ENCODE peak calls at places on chromosomes 3 and 15, in five cellular contexts. One of them, this sample, is unnamed.

GRCh38 chr3:9862391-9863235 is 17.4 kb downstream of the CIDEC start:
- DNase-seq in SK-N-SH: peak
- DNase-seq in HepG2: peak
- DNase-seq in GM12878: no peak
- DNase-seq in K562: peak
- DNase-seq in this sample: no peak

GRCh38 chr15:66287461-66288055 is 5.8 kb upstream of the DIS3L start:
- DNase-seq in HepG2: no peak
- DNase-seq in SK-N-SH: peak
- DNase-seq in GM12878: no peak
- DNase-seq in K562: peak
- DNase-seq in this sample: no peak

GRCh38 chr15:60518511-60518910 is 39.6 kb upstream of the ICE2 start:
- DNase-seq in K562: no peak
- DNase-seq in HepG2: no peak
- DNase-seq in GM12878: no peak
- DNase-seq in SK-N-SH: no peak
- DNase-seq in this sample: no peak

GRCh38 chr15:92617197-92618037 is 38.2 kb downstream of the FAM174B start:
- DNase-seq in HepG2: peak
- DNase-seq in K562: peak
- DNase-seq in GM12878: no peak
- DNase-seq in SK-N-SH: peak
- DNase-seq in this sample: no peak

GRCh38 chr3:118628704-118629341 is 405.8 kb downstream of the IGSF11 start:
- DNase-seq in SK-N-SH: peak
- DNase-seq in K562: peak
- DNase-seq in GM12878: peak
- DNase-seq in HepG2: peak
- DNase-seq in this sample: peak

GRCh38 chr15:61025283-61025682 is 203.8 kb downstream of the RORA start:
- DNase-seq in GM12878: no peak
- DNase-seq in K562: no peak
- DNase-seq in HepG2: no peak
- DNase-seq in SK-N-SH: no peak
- DNase-seq in this sample: no peak

GRCh38 chr3:193214445-193214844 is 26.6 kb upstream of the PLAAT1 start:
- DNase-seq in HepG2: no peak
- DNase-seq in SK-N-SH: no peak
- DNase-seq in K562: no peak
- DNase-seq in GM12878: no peak
- DNase-seq in this sample: no peak

GRCh38 chr3:184168363-184169120 is 6.1 kb upstream of the AP2M1 start:
- DNase-seq in SK-N-SH: no peak
- DNase-seq in K562: no peak
- DNase-seq in GM12878: no peak
- DNase-seq in HepG2: no peak
- DNase-seq in this sample: no peak

GRCh38 chr15:39834256-39834655 is 51.6 kb upstream of the FSIP1 start:
- DNase-seq in GM12878: no peak
- DNase-seq in HepG2: no peak
- DNase-seq in SK-N-SH: no peak
- DNase-seq in K562: no peak
- DNase-seq in this sample: no peak

GRCh38 chr3:195372220-195372619 is 70.6 kb downstream of the ACAP2 start:
- DNase-seq in HepG2: no peak
- DNase-seq in GM12878: no peak
- DNase-seq in K562: no peak
- DNase-seq in SK-N-SH: no peak
- DNase-seq in this sample: no peak

GRCh38 chr15:38652998-38653397 is 88.4 kb upstream of the RASGRP1 start:
- DNase-seq in SK-N-SH: no peak
- DNase-seq in GM12878: no peak
- DNase-seq in HepG2: no peak
- DNase-seq in K562: no peak
- DNase-seq in this sample: no peak

GRCh38 chr15:83046558-83047127 is 20.4 kb downstream of the BTBD1 start:
- DNase-seq in HepG2: no peak
- DNase-seq in SK-N-SH: no peak
- DNase-seq in K562: no peak
- DNase-seq in GM12878: no peak
- DNase-seq in this sample: no peak

GRCh38 chr3:31671976-31672375 is 139.3 kb downstream of the STT3B start:
- DNase-seq in GM12878: no peak
- DNase-seq in SK-N-SH: no peak
- DNase-seq in HepG2: no peak
- DNase-seq in K562: no peak
- DNase-seq in this sample: no peak

GRCh38 chr3:141408596-141408995 is 40.3 kb downstream of the ZBTB38 start:
- DNase-seq in SK-N-SH: no peak
- DNase-seq in K562: no peak
- DNase-seq in GM12878: no peak
- DNase-seq in HepG2: no peak
- DNase-seq in this sample: no peak

GRCh38 chr3:5112043-5112442 is 10.0 kb upstream of the ARL8B start:
- DNase-seq in K562: no peak
- DNase-seq in HepG2: no peak
- DNase-seq in SK-N-SH: no peak
- DNase-seq in GM12878: no peak
- DNase-seq in this sample: no peak

GRCh38 chr15:52255935-52256334 is 39.7 kb downstream of the MYO5C start:
- DNase-seq in HepG2: no peak
- DNase-seq in SK-N-SH: no peak
- DNase-seq in GM12878: no peak
- DNase-seq in K562: no peak
- DNase-seq in this sample: no peak

GRCh38 chr3:12948891-12949711 is 107.7 kb upstream of the RPL32 start:
- DNase-seq in GM12878: no peak
- DNase-seq in HepG2: no peak
- DNase-seq in K562: peak
- DNase-seq in SK-N-SH: no peak
- DNase-seq in this sample: peak

GRCh38 chr15:76345880-76346665 is 9.5 kb downstream of the ISL2 start:
- DNase-seq in K562: no peak
- DNase-seq in HepG2: peak
- DNase-seq in SK-N-SH: no peak
- DNase-seq in GM12878: no peak
- DNase-seq in this sample: no peak

GRCh38 chr15:71443538-71443937 is 328.3 kb downstream of the THSD4 start:
- DNase-seq in HepG2: peak
- DNase-seq in K562: peak
- DNase-seq in GM12878: no peak
- DNase-seq in SK-N-SH: peak
- DNase-seq in this sample: no peak

GRCh38 chr3:115062412-115062956 is 84.6 kb downstream of the ZBTB20 start:
- DNase-seq in HepG2: no peak
- DNase-seq in GM12878: no peak
- DNase-seq in SK-N-SH: no peak
- DNase-seq in K562: no peak
- DNase-seq in this sample: no peak

GRCh38 chr3:88334187-88334868 is 184.6 kb downstream of the C3orf38 start:
- DNase-seq in SK-N-SH: no peak
- DNase-seq in GM12878: no peak
- DNase-seq in HepG2: no peak
- DNase-seq in K562: no peak
- DNase-seq in this sample: no peak

GRCh38 chr15:31254431-31255175 is 72.0 kb upstream of the KLF13 start:
- DNase-seq in K562: no peak
- DNase-seq in HepG2: no peak
- DNase-seq in GM12878: no peak
- DNase-seq in SK-N-SH: no peak
- DNase-seq in this sample: no peak

GRCh38 chr3:68033850-68034249 is 379.4 kb upstream of the SUCLG2 start:
- DNase-seq in K562: no peak
- DNase-seq in HepG2: no peak
- DNase-seq in SK-N-SH: no peak
- DNase-seq in GM12878: no peak
- DNase-seq in this sample: no peak

GRCh38 chr3:11328196-11328945 is 56.2 kb downstream of the ATG7 start:
- DNase-seq in GM12878: no peak
- DNase-seq in SK-N-SH: no peak
- DNase-seq in HepG2: no peak
- DNase-seq in K562: no peak
- DNase-seq in this sample: no peak

GRCh38 chr3:8554725-8555621 is 53.4 kb downstream of the LMCD1 start:
- DNase-seq in GM12878: no peak
- DNase-seq in K562: no peak
- DNase-seq in HepG2: no peak
- DNase-seq in SK-N-SH: peak
- DNase-seq in this sample: no peak

GRCh38 chr3:185713015-185713414 is 111.8 kb downstream of the IGF2BP2 start:
- DNase-seq in GM12878: no peak
- DNase-seq in K562: no peak
- DNase-seq in HepG2: peak
- DNase-seq in SK-N-SH: no peak
- DNase-seq in this sample: no peak

GRCh38 chr3:141049681-141050080 is 1.5 kb upstream of the SPSB4 start:
- DNase-seq in HepG2: no peak
- DNase-seq in GM12878: no peak
- DNase-seq in SK-N-SH: peak
- DNase-seq in K562: peak
- DNase-seq in this sample: no peak

GRCh38 chr3:71117572-71118247 is 465.8 kb downstream of the FOXP1 start:
- DNase-seq in K562: no peak
- DNase-seq in GM12878: no peak
- DNase-seq in SK-N-SH: no peak
- DNase-seq in HepG2: no peak
- DNase-seq in this sample: no peak

GRCh38 chr3:87082806-87083440 is 92.0 kb upstream of the VGLL3 start:
- DNase-seq in SK-N-SH: peak
- DNase-seq in K562: peak
- DNase-seq in HepG2: peak
- DNase-seq in GM12878: no peak
- DNase-seq in this sample: peak

GRCh38 chr3:51896607-51897305 is 6.4 kb downstream of the IQCF1 start:
- DNase-seq in HepG2: no peak
- DNase-seq in SK-N-SH: no peak
- DNase-seq in K562: no peak
- DNase-seq in GM12878: no peak
- DNase-seq in this sample: no peak

GRCh38 chr15:76503804-76504203 is 167.2 kb downstream of the ISL2 start:
- DNase-seq in K562: no peak
- DNase-seq in HepG2: no peak
- DNase-seq in GM12878: no peak
- DNase-seq in SK-N-SH: no peak
- DNase-seq in this sample: no peak

GRCh38 chr15:72803006-72803405 is 19.4 kb upstream of the ADPGK start:
- DNase-seq in GM12878: no peak
- DNase-seq in HepG2: no peak
- DNase-seq in K562: no peak
- DNase-seq in SK-N-SH: no peak
- DNase-seq in this sample: no peak

GRCh38 chr15:100833432-100834389 is 45.9 kb upstream of the ALDH1A3 start:
- DNase-seq in K562: no peak
- DNase-seq in HepG2: no peak
- DNase-seq in GM12878: no peak
- DNase-seq in SK-N-SH: no peak
- DNase-seq in this sample: no peak

GRCh38 chr3:30155755-30156154 is 450.6 kb upstream of the TGFBR2 start:
- DNase-seq in K562: no peak
- DNase-seq in SK-N-SH: no peak
- DNase-seq in GM12878: no peak
- DNase-seq in HepG2: no peak
- DNase-seq in this sample: no peak

DNA sequence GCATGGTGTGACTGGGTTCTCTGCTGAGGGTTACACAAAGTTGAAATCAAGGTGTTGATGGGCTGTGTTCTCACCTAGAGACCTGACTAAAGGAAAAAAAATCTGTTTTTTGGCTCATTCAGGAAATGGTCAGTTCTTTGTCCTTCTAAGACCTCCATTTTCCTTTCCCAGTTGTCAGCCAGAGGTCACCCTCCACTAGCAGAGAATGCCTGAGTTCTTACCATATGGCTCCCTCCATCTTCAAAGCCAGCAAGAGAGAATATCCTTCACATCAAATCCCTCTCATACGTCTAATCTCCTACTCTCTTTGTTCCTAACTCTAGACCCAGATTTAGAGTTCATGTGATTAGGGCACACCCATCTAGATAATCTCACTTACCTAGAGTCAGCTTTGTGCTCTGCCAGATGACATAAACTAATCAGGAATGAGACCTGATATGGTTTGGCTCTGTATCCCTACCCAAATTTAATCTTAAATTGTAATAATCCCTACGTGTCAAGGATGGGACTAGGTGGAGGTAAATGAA is 19.4 kb downstream of the ANKRD28 start:
- DNase-seq in K562: no peak
- DNase-seq in HepG2: no peak
- DNase-seq in SK-N-SH: no peak
- DNase-seq in GM12878: no peak
- DNase-seq in this sample: no peak
- TF ChIP-seq JUND in K562: no peak
- TF ChIP-seq JUND in HepG2: no peak
- TF ChIP-seq JUND in SK-N-SH: no peak
- TF ChIP-seq JUND in GM12878: no peak
- TF ChIP-seq JUND in this sample: no peak

DNA sequence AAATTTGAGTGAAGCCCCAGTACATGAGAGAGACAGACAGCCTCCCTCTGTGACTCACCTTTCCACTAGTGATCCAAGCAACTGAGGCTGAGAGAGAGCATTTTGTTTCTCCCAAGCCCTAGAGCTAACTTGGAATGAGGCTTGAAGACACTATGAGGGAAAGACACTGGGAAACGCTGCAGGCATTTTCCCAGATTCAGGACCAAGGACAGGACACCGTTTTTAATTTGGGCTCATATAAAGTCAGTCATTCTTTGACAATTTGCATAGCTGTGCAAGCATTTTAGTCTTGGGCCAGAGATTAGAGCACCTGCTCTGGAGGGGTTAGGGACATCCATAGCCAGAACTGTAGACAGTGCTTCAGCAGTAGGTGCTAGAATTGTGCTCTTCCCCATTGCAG is 249.0 kb downstream of the AGBL1 start:
- DNase-seq in K562: no peak
- DNase-seq in SK-N-SH: no peak
- DNase-seq in HepG2: no peak
- DNase-seq in GM12878: no peak
- DNase-seq in this sample: no peak
- TF ChIP-seq ZBTB33 in K562: no peak
- TF ChIP-seq ZBTB33 in SK-N-SH: no peak
- TF ChIP-seq ZBTB33 in HepG2: no peak
- TF ChIP-seq ZBTB33 in GM12878: no peak
- TF ChIP-seq ZBTB33 in this sample: no peak

DNA sequence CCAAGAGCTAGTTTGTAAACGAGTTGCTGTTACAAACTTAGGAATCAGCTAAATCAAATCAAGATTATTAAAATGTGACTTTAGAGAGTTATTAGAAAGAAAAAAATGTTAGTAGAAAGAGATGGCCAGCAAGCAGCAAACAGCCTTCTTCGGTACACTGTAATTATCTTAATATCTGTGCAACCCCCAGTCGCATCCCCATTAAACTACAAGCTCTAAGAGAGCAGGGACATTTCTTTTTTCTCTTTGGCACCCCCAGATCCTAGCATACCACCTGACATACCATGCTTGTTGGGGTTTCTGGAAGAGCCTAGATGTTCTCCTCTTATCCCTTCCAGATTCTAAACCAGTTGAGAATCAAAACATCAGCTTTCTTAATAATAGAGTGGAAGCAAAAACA is 45.1 kb upstream of the LIPC start:
- DNase-seq in K562: no peak
- DNase-seq in SK-N-SH: no peak
- DNase-seq in GM12878: no peak
- DNase-seq in HepG2: no peak
- DNase-seq in this sample: no peak
- TF ChIP-seq RAD21 in K562: no peak
- TF ChIP-seq RAD21 in SK-N-SH: no peak
- TF ChIP-seq RAD21 in GM12878: no peak
- TF ChIP-seq RAD21 in HepG2: no peak
- TF ChIP-seq RAD21 in this sample: no peak

GRCh38 chr3:17894434-17895060 is 152.1 kb upstream of the TBC1D5 start:
- DNase-seq in K562: peak
- DNase-seq in HepG2: peak
- DNase-seq in GM12878: no peak
- DNase-seq in SK-N-SH: no peak
- DNase-seq in this sample: peak
- TF ChIP-seq JUND in K562: no peak
- TF ChIP-seq JUND in HepG2: no peak
- TF ChIP-seq JUND in GM12878: no peak
- TF ChIP-seq JUND in SK-N-SH: no peak
- TF ChIP-seq JUND in this sample: no peak